ENCODE peak calls at places on chromosomes 3 and 15, in six cellular contexts. Q, N, Y, V, R and D are unnamed samples.

GRCh38 chr15:89002281-89002761 is 85.9 kb upstream of the ABHD2 start:
- DNase-seq in Q (peak), N (peak), Y (no peak), V (no peak), R (peak), D (no peak)

GRCh38 chr3:30989266-30989799 is 94.9 kb upstream of the GADL1 start:
- DNase-seq in Q (no peak), N (no peak), Y (no peak), V (no peak), R (no peak), D (peak)

GRCh38 chr3:23249961-23250360 is 46.8 kb downstream of the UBE2E2 start:
- DNase-seq in Q (no peak), N (no peak), Y (no peak), V (no peak), R (no peak), D (no peak)

GRCh38 chr3:71568217-71568616 is 15.3 kb downstream of the FOXP1 start:
- DNase-seq in Q (no peak), N (no peak), Y (no peak), V (no peak), R (no peak), D (no peak)

GRCh38 chr3:146466596-146466995 is 2.8 kb downstream of the PLSCR2 start:
- DNase-seq in Q (peak), N (no peak), Y (no peak), V (no peak), R (peak), D (no peak)

GRCh38 chr3:141045849-141046248 is 5.3 kb upstream of the SPSB4 start:
- DNase-seq in Q (no peak), N (no peak), Y (no peak), V (no peak), R (no peak), D (no peak)

GRCh38 chr3:4351164-4351855 is 48.1 kb downstream of the SETMAR start:
- DNase-seq in Q (peak), N (no peak), Y (peak), V (no peak), R (peak), D (no peak)

GRCh38 chr15:85874236-85874635 is 79.5 kb upstream of the KLHL25 start:
- DNase-seq in Q (no peak), N (no peak), Y (no peak), V (no peak), R (no peak), D (no peak)

GRCh38 chr15:52805351-52806283 is 15.5 kb upstream of the ONECUT1 start:
- DNase-seq in Q (peak), N (no peak), Y (no peak), V (no peak), R (no peak), D (no peak)

GRCh38 chr15:86355798-86356197 is 276.1 kb downstream of the AGBL1 start:
- DNase-seq in Q (no peak), N (no peak), Y (no peak), V (no peak), R (no peak), D (no peak)

GRCh38 chr3:57386307-57386706 is 93.8 kb upstream of the ASB14 start:
- DNase-seq in Q (no peak), N (no peak), Y (no peak), V (no peak), R (no peak), D (no peak)

GRCh38 chr15:99249270-99249817 is at the start of gene TTC23:
- DNase-seq in Q (peak), N (no peak), Y (peak), V (no peak), R (peak), D (no peak)

GRCh38 chr3:128084675-128085021 is 32.4 kb downstream of the SEC61A1 start:
- DNase-seq in Q (no peak), N (no peak), Y (no peak), V (no peak), R (no peak), D (no peak)

GRCh38 chr3:105162448-105162847 is 204.3 kb upstream of the ALCAM start:
- DNase-seq in Q (no peak), N (no peak), Y (no peak), V (no peak), R (no peak), D (no peak)

GRCh38 chr3:193132923-193133463 is 108.0 kb upstream of the PLAAT1 start:
- DNase-seq in Q (peak), N (no peak), Y (no peak), V (no peak), R (peak), D (no peak)

GRCh38 chr15:78933187-78934062 is 11.4 kb downstream of the CTSH start:
- DNase-seq in Q (no peak), N (no peak), Y (no peak), V (no peak), R (no peak), D (no peak)

GRCh38 chr15:79028411-79028964 is 62.1 kb downstream of the RASGRF1 start:
- DNase-seq in Q (peak), N (no peak), Y (peak), V (no peak), R (peak), D (peak)

GRCh38 chr3:191338177-191338488 is 7.8 kb upstream of the UTS2B start:
- DNase-seq in Q (no peak), N (no peak), Y (no peak), V (no peak), R (no peak), D (no peak)

GRCh38 chr3:86046436-86047328 is 944.3 kb downstream of the VGLL3 start:
- DNase-seq in Q (no peak), N (no peak), Y (no peak), V (no peak), R (no peak), D (no peak)

GRCh38 chr15:70447927-70448698 is 315.2 kb downstream of the UACA start:
- DNase-seq in Q (no peak), N (peak), Y (no peak), V (peak), R (no peak), D (peak)

GRCh38 chr15:40343512-40343911 is 2.8 kb upstream of the CCDC9B start:
- DNase-seq in Q (peak), N (no peak), Y (no peak), V (no peak), R (peak), D (no peak)

GRCh38 chr3:27532931-27533607 is 48.9 kb upstream of the SLC4A7 start:
- DNase-seq in Q (peak), N (no peak), Y (peak), V (no peak), R (no peak), D (no peak)

GRCh38 chr15:55916666-55917409 is 76.6 kb downstream of the NEDD4 start:
- DNase-seq in Q (peak), N (no peak), Y (peak), V (no peak), R (peak), D (no peak)

GRCh38 chr3:126551066-126551838 is 7.5 kb downstream of the C3orf22 start:
- DNase-seq in Q (peak), N (no peak), Y (no peak), V (no peak), R (no peak), D (peak)